ENCODE peak calls at places on chromosomes 13 and 19, in eight cellular contexts. F is CD8-positive, alpha-beta T cell; W is HT1080; O is activated B cell treated with CpG ODN at 0.5 μM for 24 hours; G is left cardiac atrium; A is HT-29; X is activated T-cell treated with anti-CD3 and anti-CD28 coated beads for 48 hours; C is D341Med. N is an unnamed sample.

GRCh38 chr19:30651691-30652090 is 279.5 kb downstream of the ZNF536 start:
- DNase-seq in F (no peak), W (no peak), O (no peak), G (no peak), A (no peak), X (no peak), C (no peak), N (no peak)

GRCh38 chr13:31101511-31102170 is 60.1 kb downstream of the HSPH1 start:
- DNase-seq in F (no peak), W (peak; percentile 16), O (no peak), G (no peak), A (no peak), X (no peak), C (no peak), N (no peak)

GRCh38 chr19:5536337-5536894 is 31.3 kb downstream of the TINCR start:
- DNase-seq in F (no peak), W (no peak), O (no peak), G (peak; percentile 78), A (peak; percentile 3), X (no peak), C (peak; percentile 89), N (peak; percentile 57)

GRCh38 chr13:41696163-41697003 is 239.0 kb downstream of the RGCC start:
- DNase-seq in F (no peak), W (peak; percentile 52), O (no peak), G (no peak), A (peak; percentile 70), X (no peak), C (no peak), N (peak; percentile 88)

GRCh38 chr13:100131863-100132574 is 43.1 kb downstream of the PCCA start:
- DNase-seq in F (no peak), W (peak; percentile 97), O (no peak), G (no peak), A (no peak), X (peak; percentile 33), C (no peak), N (peak; percentile 89)

GRCh38 chr13:98405107-98405571 is 171.8 kb downstream of the STK24 start:
- DNase-seq in F (no peak), W (no peak), O (no peak), G (no peak), A (no peak), X (no peak), C (no peak), N (no peak)

GRCh38 chr13:36528105-36528504 is 95.8 kb downstream of the CCNA1 start:
- DNase-seq in F (no peak), W (no peak), O (no peak), G (no peak), A (no peak), X (no peak), C (no peak), N (no peak)

GRCh38 chr19:46040125-46040524 is 677 bp downstream of the IGFL4 start:
- DNase-seq in F (no peak), W (no peak), O (no peak), G (no peak), A (no peak), X (no peak), C (no peak), N (no peak)

GRCh38 chr13:41971848-41972247 is 10.9 kb upstream of the VWA8 start:
- DNase-seq in F (no peak), W (no peak), O (no peak), G (no peak), A (no peak), X (no peak), C (no peak), N (no peak)

GRCh38 chr13:24271611-24272451 is 37.5 kb upstream of the C1QTNF9 start:
- DNase-seq in F (peak; percentile 81), W (peak; percentile 74), O (no peak), G (peak; percentile 70), A (no peak), X (peak; percentile 39), C (no peak), N (peak; percentile 47)

GRCh38 chr19:43532571-43532961 is 422 bp upstream of the ZNF575 start:
- DNase-seq in F (no peak), W (peak; percentile 39), O (no peak), G (peak; percentile 71), A (peak; percentile 88), X (no peak), C (peak; percentile 72), N (no peak)

N was measured in mammary epithelial cell.